ENCODE peak calls at places on chromosomes 12 and 14, in five cellular contexts. R is esophagus muscularis mucosa, M is heart right ventricle, K is bronchial epithelial cell, W is astrocyte of the spinal cord. O is an unnamed sample.

GRCh38 chr14:73231874-73232851 is 5.1 kb upstream of the PAPLN start:
- DNase-seq in R (no peak), M (no peak), K (no peak), W (no peak), O (no peak)

GRCh38 chr12:12445882-12446181 is 89.0 kb downstream of the BORCS5 start:
- DNase-seq in R (no peak), M (no peak), K (peak; percentile 99), W (no peak), O (no peak)

GRCh38 chr12:75650100-75650499 is 138.7 kb upstream of the KRR1 start:
- DNase-seq in R (no peak), M (no peak), K (no peak), W (no peak), O (no peak)

GRCh38 chr12:123050331-123050809 is 69.9 kb downstream of the ARL6IP4 start:
- DNase-seq in R (no peak), M (peak; percentile 54), K (peak; percentile 65), W (peak; percentile 36), O (no peak)

GRCh38 chr12:118404876-118405521 is 28.6 kb downstream of the SUDS3 start:
- DNase-seq in R (no peak), M (peak; percentile 48), K (peak; percentile 46), W (peak; percentile 64), O (no peak)

GRCh38 chr12:52956987-52957386 is 8.1 kb downstream of the KRT18 start:
- DNase-seq in R (no peak), M (no peak), K (peak; percentile 44), W (peak; percentile 33), O (no peak)

GRCh38 chr12:57891639-57892228 is 45.2 kb upstream of the CTDSP2 start:
- DNase-seq in R (no peak), M (no peak), K (no peak), W (no peak), O (no peak)

GRCh38 chr12:120013659-120014380 is 24.8 kb downstream of the BICDL1 start:
- DNase-seq in R (no peak), M (no peak), K (peak; percentile 53), W (no peak), O (no peak)

GRCh38 chr14:100305446-100306255 is 593 bp downstream of the SLC25A29 start:
- DNase-seq in R (no peak), M (peak; percentile 21), K (no peak), W (peak; percentile 31), O (no peak)

GRCh38 chr12:106978035-106978800 is 8.7 kb downstream of the MTERF2 start:
- DNase-seq in R (no peak), M (peak; percentile 77), K (no peak), W (peak; percentile 49), O (no peak)

GRCh38 chr14:57480044-57480443 is 13.6 kb downstream of the CCDC198 start:
- DNase-seq in R (no peak), M (no peak), K (no peak), W (no peak), O (no peak)

GRCh38 chr12:132226604-132227003 is 82.3 kb downstream of the NOC4L start:
- DNase-seq in R (no peak), M (no peak), K (no peak), W (no peak), O (no peak)

GRCh38 chr14:25759251-25759650 is 709.3 kb upstream of the STXBP6 start:
- DNase-seq in R (no peak), M (no peak), K (no peak), W (no peak), O (no peak)

GRCh38 chr12:32033411-32033810 is 73.2 kb upstream of the BICD1 start:
- DNase-seq in R (no peak), M (no peak), K (no peak), W (no peak), O (no peak)

GRCh38 chr12:47741340-47741703 is 16.0 kb upstream of the ENDOU start:
- DNase-seq in R (no peak), M (peak; percentile 65), K (no peak), W (peak; percentile 38), O (peak; percentile 90)

GRCh38 chr12:5593056-5593455 is 161.1 kb downstream of the NTF3 start:
- DNase-seq in R (no peak), M (no peak), K (no peak), W (no peak), O (no peak)

GRCh38 chr12:24705741-24706358 is 243.1 kb downstream of the BCAT1 start:
- DNase-seq in R (no peak), M (no peak), K (no peak), W (no peak), O (no peak)

GRCh38 chr12:122834229-122834920 is 882 bp upstream of the HIP1R start:
- DNase-seq in R (no peak), M (no peak), K (peak; percentile 59), W (peak; percentile 56), O (no peak)

GRCh38 chr12:54680374-54680773 is 32.2 kb upstream of the DCD start:
- DNase-seq in R (peak; percentile 84), M (no peak), K (peak; percentile 37), W (no peak), O (no peak)

GRCh38 chr12:32822344-32822743 is 66.6 kb upstream of the YARS2 start:
- DNase-seq in R (no peak), M (no peak), K (no peak), W (no peak), O (no peak)

GRCh38 chr12:82682851-82683261 is 3.9 kb upstream of the TMTC2 start:
- DNase-seq in R (no peak), M (no peak), K (peak; percentile 47), W (no peak), O (no peak)

GRCh38 chr12:11949738-11950403 is 120.9 kb upstream of the BCL2L14 start:
- DNase-seq in R (peak; percentile 60), M (no peak), K (no peak), W (no peak), O (no peak)

GRCh38 chr12:3972576-3972975 is 99.4 kb upstream of the PARP11 start:
- DNase-seq in R (no peak), M (no peak), K (no peak), W (no peak), O (no peak)

GRCh38 chr14:57168138-57168695 is 100.5 kb downstream of the EXOC5 start:
- DNase-seq in R (no peak), M (no peak), K (no peak), W (no peak), O (no peak)

GRCh38 chr12:83462419-83462818 is 775.7 kb downstream of the TMTC2 start:
- DNase-seq in R (no peak), M (no peak), K (peak; percentile 7), W (no peak), O (no peak)

GRCh38 chr14:81206115-81206514 is 14.6 kb downstream of the GTF2A1 start:
- DNase-seq in R (no peak), M (no peak), K (no peak), W (no peak), O (no peak)

GRCh38 chr12:75965661-75966060 is 65.9 kb downstream of the PHLDA1 start:
- DNase-seq in R (no peak), M (no peak), K (no peak), W (no peak), O (no peak)

GRCh38 chr12:98973395-98973794 is 328.3 kb downstream of the APAF1 start:
- DNase-seq in R (no peak), M (no peak), K (peak; percentile 76), W (peak; percentile 4), O (no peak)

GRCh38 chr14:23542261-23542660 is 9.3 kb downstream of the ZFHX2 start:
- DNase-seq in R (no peak), M (no peak), K (no peak), W (no peak), O (no peak)

GRCh38 chr12:93279849-93280412 is 97.8 kb upstream of the NUDT4 start:
- DNase-seq in R (no peak), M (no peak), K (no peak), W (no peak), O (no peak)

GRCh38 chr12:52515927-52516831 is 4.0 kb downstream of the KRT5 start:
- DNase-seq in R (peak; percentile 89), M (no peak), K (peak; percentile 89), W (no peak), O (peak; percentile 23)

GRCh38 chr12:48857278-48857994 is 5.5 kb upstream of the DDX23 start:
- DNase-seq in R (no peak), M (no peak), K (no peak), W (no peak), O (no peak)

DNA sequence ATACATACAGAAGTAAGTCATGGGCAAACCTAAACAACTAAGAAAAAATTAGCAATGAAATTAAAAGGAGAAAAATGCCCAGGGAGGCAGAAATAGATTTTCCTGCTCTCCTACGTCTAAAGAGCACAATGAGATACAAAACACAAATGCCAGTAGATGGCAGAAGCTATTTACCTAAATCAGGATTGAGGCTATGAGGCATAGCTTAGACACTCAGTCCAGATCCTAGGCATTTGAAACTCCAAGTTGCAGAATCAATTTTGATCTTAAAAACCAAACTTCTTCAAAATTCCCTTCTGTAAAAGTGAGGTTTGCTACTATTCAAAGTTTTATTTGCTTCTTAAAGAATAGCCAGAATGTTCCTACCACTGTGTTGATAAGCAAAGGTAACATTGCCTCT is 368.6 kb downstream of the DAD1 start:
- DNase-seq in R (no peak), M (no peak), K (peak; percentile 49), W (peak; percentile 28), O (no peak)
- TF ChIP-seq CTCF in R (no peak), M (no peak), K (peak; percentile 13), W (peak; percentile 25), O (peak; percentile 64)

DNA sequence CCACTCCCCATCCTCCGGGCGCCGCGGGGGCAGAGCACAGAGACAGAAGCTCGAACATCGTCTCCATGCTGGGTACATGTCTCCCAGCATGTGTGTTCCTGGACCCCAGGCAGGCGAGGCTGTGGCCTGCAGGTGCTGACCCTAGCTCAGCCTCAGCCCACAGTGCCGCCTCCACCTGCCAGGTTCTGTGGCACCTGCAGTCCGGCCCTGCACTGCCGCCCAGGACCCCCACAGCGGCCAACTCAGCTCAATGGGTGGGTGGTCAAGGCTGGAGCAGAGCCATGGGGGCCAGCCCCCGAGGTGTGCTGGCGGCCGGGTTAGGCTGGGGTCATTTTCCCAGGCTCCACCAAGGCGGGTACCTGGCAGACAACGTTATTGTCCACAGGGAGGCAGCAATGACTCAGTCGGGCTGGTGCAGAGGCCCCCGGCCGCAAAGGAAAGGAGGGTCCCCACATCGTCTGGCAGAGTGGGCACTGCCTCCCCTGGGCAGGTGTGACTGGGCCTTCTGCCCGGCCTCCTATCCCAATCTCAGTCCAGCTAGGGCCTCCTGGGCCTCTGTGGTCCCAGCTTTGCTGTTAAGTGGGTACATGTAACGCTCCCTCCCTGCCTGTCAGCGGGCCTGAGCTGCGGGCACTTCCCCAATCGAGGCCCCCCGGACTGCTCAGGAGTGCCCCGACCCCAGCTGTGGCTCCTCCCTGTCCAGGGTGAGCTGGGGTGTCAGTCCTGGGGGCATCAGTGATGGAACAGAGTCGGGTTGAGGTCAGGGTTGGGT is 20.2 kb upstream of the NUDT14 start:
- DNase-seq in R (no peak), M (no peak), K (no peak), W (no peak), O (no peak)
- TF ChIP-seq CTCF in R (no peak), M (no peak), K (no peak), W (no peak), O (no peak)

GRCh38 chr12:26832817-26833691 is at the start of gene ITPR2:
- DNase-seq in R (peak; percentile 97), M (peak; percentile 96), K (peak; percentile 75), W (peak; percentile 88), O (peak; percentile 97)
- TF ChIP-seq CTCF in R (no peak), M (peak; percentile 27), K (peak; percentile 13), W (no peak), O (peak; percentile 49)

DNA sequence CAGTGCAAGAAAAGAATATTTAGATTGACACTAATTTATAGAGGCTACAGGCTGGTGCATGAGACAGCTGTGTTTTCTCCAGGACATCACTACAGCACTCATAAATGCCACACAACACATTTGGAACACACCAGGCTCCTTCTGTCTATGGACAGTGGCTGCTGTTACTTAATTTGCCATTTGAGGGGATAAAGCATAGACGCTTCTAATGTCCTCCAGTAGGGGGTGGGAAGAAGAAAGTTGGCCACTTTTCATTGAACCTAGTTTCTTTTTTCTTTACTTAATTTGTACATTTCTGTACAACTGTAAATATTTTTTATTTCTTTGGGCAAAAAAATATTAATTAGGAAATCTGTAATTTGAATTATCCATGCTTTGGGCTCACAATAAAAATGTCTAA is 12.4 kb upstream of the RTN1 start:
- DNase-seq in R (no peak), M (no peak), K (peak; percentile 2), W (no peak), O (no peak)
- TF ChIP-seq CTCF in R (no peak), M (peak; percentile 14), K (peak; percentile 5), W (peak; percentile 53), O (peak; percentile 30)